ENCODE peak calls at places on chromosomes 4 and X, in nine cellular contexts. T, A, S, F, K, X, I, M and R are unnamed samples.

GRCh38 chr4:86449746-86450145 is 89.9 kb upstream of the MAPK10 start:
- DNase-seq in X (no peak), K (no peak), M (no peak), T (no peak), F (no peak), I (no peak), A (no peak), S (no peak), R (no peak)

GRCh38 chr4:15164571-15164970 is 162.3 kb downstream of the CPEB2 start:
- DNase-seq in X (no peak), T (no peak), A (no peak), M (no peak), I (no peak), K (no peak), S (peak; percentile 19), F (peak; percentile 60), R (peak; percentile 40)

GRCh38 chrX:39983715-39984114 is 114.0 kb downstream of the BCOR start:
- DNase-seq in A (no peak), T (no peak), S (no peak), I (no peak), F (peak; percentile 59), X (no peak), K (peak; percentile 1), M (no peak), R (peak; percentile 38)

GRCh38 chrX:72027024-72027913 is 104.4 kb downstream of the RTL5 start:
- DNase-seq in M (no peak), K (no peak), F (no peak), I (no peak), A (no peak), S (no peak), T (no peak), X (no peak), R (peak; percentile 30)

GRCh38 chrX:31110657-31111056 is 38.8 kb upstream of the FTHL17 start:
- DNase-seq in X (no peak), F (no peak), M (no peak), I (no peak), S (no peak), A (no peak), T (no peak), K (no peak), R (no peak)

GRCh38 chr4:92235741-92236140 is 68.0 kb upstream of the GRID2 start:
- DNase-seq in A (no peak), I (no peak), T (no peak), K (no peak), X (no peak), S (no peak), F (no peak), M (no peak), R (no peak)

GRCh38 chrX:17160971-17161370 is 214.0 kb upstream of the NHS start:
- DNase-seq in M (no peak), X (no peak), S (no peak), F (no peak), T (no peak), A (no peak), K (peak; percentile 8), I (no peak), R (peak; percentile 2)

GRCh38 chr4:133156096-133156495 is 7.0 kb downstream of the PCDH10 start:
- DNase-seq in A (no peak), F (no peak), I (no peak), X (no peak), S (no peak), K (no peak), M (peak; percentile 91), T (no peak), R (peak; percentile 1)

GRCh38 chr4:20493761-20494353 is 206.4 kb upstream of the PACRGL start:
- DNase-seq in T (no peak), F (no peak), A (no peak), I (no peak), K (no peak), S (peak; percentile 16), X (no peak), M (no peak), R (peak; percentile 90)